ENCODE peak calls at places on chromosomes 6 and 20, in nine cellular contexts. One of them, this sample, is unnamed.

GRCh38 chr6:107125771-107126170 is 10.5 kb upstream of the BEND3 start:
- DNase-seq in HEK293T: no peak
- DNase-seq in fibroblast of pulmonary artery: no peak
- DNase-seq in GM04503: no peak
- DNase-seq in naive B cell: no peak
- DNase-seq in neuronal stem cell: no peak
- DNase-seq in ecto neural progenitor cell: no peak
- DNase-seq in T follicular helper cell: no peak
- DNase-seq in heart right ventricle: no peak
- DNase-seq in this sample: no peak

GRCh38 chr6:107543088-107543487 is 53.2 kb downstream of the SOBP start:
- DNase-seq in HEK293T: no peak
- DNase-seq in fibroblast of pulmonary artery: no peak
- DNase-seq in GM04503: no peak
- DNase-seq in naive B cell: no peak
- DNase-seq in neuronal stem cell: no peak
- DNase-seq in ecto neural progenitor cell: no peak
- DNase-seq in T follicular helper cell: no peak
- DNase-seq in heart right ventricle: peak
- DNase-seq in this sample: no peak

GRCh38 chr6:35294308-35294945 is 3.2 kb upstream of the DEF6 start:
- DNase-seq in HEK293T: peak
- DNase-seq in fibroblast of pulmonary artery: peak
- DNase-seq in GM04503: no peak
- DNase-seq in naive B cell: peak
- DNase-seq in neuronal stem cell: peak
- DNase-seq in ecto neural progenitor cell: no peak
- DNase-seq in T follicular helper cell: peak
- DNase-seq in heart right ventricle: no peak
- DNase-seq in this sample: peak

GRCh38 chr6:47701374-47701773 is 3.0 kb downstream of the ADGRF4 start:
- DNase-seq in HEK293T: no peak
- DNase-seq in fibroblast of pulmonary artery: no peak
- DNase-seq in GM04503: no peak
- DNase-seq in naive B cell: no peak
- DNase-seq in neuronal stem cell: no peak
- DNase-seq in ecto neural progenitor cell: no peak
- DNase-seq in T follicular helper cell: no peak
- DNase-seq in heart right ventricle: no peak
- DNase-seq in this sample: no peak

GRCh38 chr20:309306-309840 is 12.0 kb downstream of the ZCCHC3 start:
- DNase-seq in HEK293T: no peak
- DNase-seq in fibroblast of pulmonary artery: peak
- DNase-seq in GM04503: no peak
- DNase-seq in naive B cell: no peak
- DNase-seq in neuronal stem cell: no peak
- DNase-seq in ecto neural progenitor cell: no peak
- DNase-seq in T follicular helper cell: no peak
- DNase-seq in heart right ventricle: no peak
- DNase-seq in this sample: no peak

GRCh38 chr6:73579851-73580246 is 59.0 kb upstream of the EEF1A1 start:
- DNase-seq in HEK293T: peak
- DNase-seq in fibroblast of pulmonary artery: peak
- DNase-seq in GM04503: peak
- DNase-seq in naive B cell: no peak
- DNase-seq in neuronal stem cell: peak
- DNase-seq in ecto neural progenitor cell: no peak
- DNase-seq in T follicular helper cell: no peak
- DNase-seq in heart right ventricle: no peak
- DNase-seq in this sample: no peak

GRCh38 chr6:92110390-92110789 is 1309.0 kb downstream of the EPHA7 start:
- DNase-seq in HEK293T: no peak
- DNase-seq in fibroblast of pulmonary artery: no peak
- DNase-seq in GM04503: no peak
- DNase-seq in naive B cell: no peak
- DNase-seq in neuronal stem cell: no peak
- DNase-seq in ecto neural progenitor cell: no peak
- DNase-seq in T follicular helper cell: no peak
- DNase-seq in heart right ventricle: no peak
- DNase-seq in this sample: no peak

GRCh38 chr6:21305827-21306469 is 287.6 kb upstream of the SOX4 start:
- DNase-seq in HEK293T: no peak
- DNase-seq in fibroblast of pulmonary artery: peak
- DNase-seq in GM04503: peak
- DNase-seq in naive B cell: no peak
- DNase-seq in neuronal stem cell: no peak
- DNase-seq in ecto neural progenitor cell: no peak
- DNase-seq in T follicular helper cell: no peak
- DNase-seq in heart right ventricle: no peak
- DNase-seq in this sample: no peak

GRCh38 chr6:169957351-169957963 is 206.0 kb downstream of the ERMARD start:
- DNase-seq in HEK293T: no peak
- DNase-seq in fibroblast of pulmonary artery: no peak
- DNase-seq in GM04503: no peak
- DNase-seq in naive B cell: no peak
- DNase-seq in neuronal stem cell: no peak
- DNase-seq in ecto neural progenitor cell: peak
- DNase-seq in T follicular helper cell: no peak
- DNase-seq in heart right ventricle: peak
- DNase-seq in this sample: no peak

GRCh38 chr6:90715093-90715655 is 128.3 kb upstream of the MAP3K7 start:
- DNase-seq in HEK293T: no peak
- DNase-seq in fibroblast of pulmonary artery: peak
- DNase-seq in GM04503: no peak
- DNase-seq in naive B cell: no peak
- DNase-seq in neuronal stem cell: no peak
- DNase-seq in ecto neural progenitor cell: no peak
- DNase-seq in T follicular helper cell: no peak
- DNase-seq in heart right ventricle: no peak
- DNase-seq in this sample: no peak

GRCh38 chr6:72422126-72422680 is 199.7 kb upstream of the KCNQ5 start:
- DNase-seq in HEK293T: no peak
- DNase-seq in fibroblast of pulmonary artery: no peak
- DNase-seq in GM04503: peak
- DNase-seq in naive B cell: no peak
- DNase-seq in neuronal stem cell: no peak
- DNase-seq in ecto neural progenitor cell: no peak
- DNase-seq in T follicular helper cell: no peak
- DNase-seq in heart right ventricle: no peak
- DNase-seq in this sample: no peak

GRCh38 chr6:14228571-14228970 is 111.0 kb downstream of the CD83 start:
- DNase-seq in HEK293T: no peak
- DNase-seq in fibroblast of pulmonary artery: peak
- DNase-seq in GM04503: peak
- DNase-seq in naive B cell: no peak
- DNase-seq in neuronal stem cell: no peak
- DNase-seq in ecto neural progenitor cell: no peak
- DNase-seq in T follicular helper cell: no peak
- DNase-seq in heart right ventricle: no peak
- DNase-seq in this sample: no peak

GRCh38 chr6:148628251-148628650 is 118.6 kb upstream of the UST start:
- DNase-seq in HEK293T: no peak
- DNase-seq in fibroblast of pulmonary artery: no peak
- DNase-seq in GM04503: no peak
- DNase-seq in naive B cell: no peak
- DNase-seq in neuronal stem cell: no peak
- DNase-seq in ecto neural progenitor cell: no peak
- DNase-seq in T follicular helper cell: no peak
- DNase-seq in heart right ventricle: no peak
- DNase-seq in this sample: no peak

GRCh38 chr6:142985286-142985685 is 40.3 kb upstream of the HIVEP2 start:
- DNase-seq in HEK293T: no peak
- DNase-seq in fibroblast of pulmonary artery: peak
- DNase-seq in GM04503: no peak
- DNase-seq in naive B cell: no peak
- DNase-seq in neuronal stem cell: no peak
- DNase-seq in ecto neural progenitor cell: no peak
- DNase-seq in T follicular helper cell: no peak
- DNase-seq in heart right ventricle: no peak
- DNase-seq in this sample: no peak

GRCh38 chr6:7750183-7750582 is 24.3 kb downstream of the BMP6 start:
- DNase-seq in HEK293T: no peak
- DNase-seq in fibroblast of pulmonary artery: no peak
- DNase-seq in GM04503: no peak
- DNase-seq in naive B cell: no peak
- DNase-seq in neuronal stem cell: no peak
- DNase-seq in ecto neural progenitor cell: no peak
- DNase-seq in T follicular helper cell: no peak
- DNase-seq in heart right ventricle: no peak
- DNase-seq in this sample: no peak

GRCh38 chr6:79617521-79617941 is 13.6 kb upstream of the SH3BGRL2 start:
- DNase-seq in HEK293T: no peak
- DNase-seq in fibroblast of pulmonary artery: no peak
- DNase-seq in GM04503: no peak
- DNase-seq in naive B cell: no peak
- DNase-seq in neuronal stem cell: no peak
- DNase-seq in ecto neural progenitor cell: no peak
- DNase-seq in T follicular helper cell: no peak
- DNase-seq in heart right ventricle: no peak
- DNase-seq in this sample: no peak

GRCh38 chr6:1838604-1839003 is 228.9 kb downstream of the FOXC1 start:
- DNase-seq in HEK293T: no peak
- DNase-seq in fibroblast of pulmonary artery: peak
- DNase-seq in GM04503: no peak
- DNase-seq in naive B cell: no peak
- DNase-seq in neuronal stem cell: no peak
- DNase-seq in ecto neural progenitor cell: no peak
- DNase-seq in T follicular helper cell: no peak
- DNase-seq in heart right ventricle: no peak
- DNase-seq in this sample: no peak

GRCh38 chr6:81242634-81243033 is 509.8 kb downstream of the TENT5A start:
- DNase-seq in HEK293T: no peak
- DNase-seq in fibroblast of pulmonary artery: no peak
- DNase-seq in GM04503: no peak
- DNase-seq in naive B cell: no peak
- DNase-seq in neuronal stem cell: no peak
- DNase-seq in ecto neural progenitor cell: no peak
- DNase-seq in T follicular helper cell: no peak
- DNase-seq in heart right ventricle: no peak
- DNase-seq in this sample: no peak

GRCh38 chr6:112118034-112118433 is 30.6 kb downstream of the FAM229B start:
- DNase-seq in HEK293T: no peak
- DNase-seq in fibroblast of pulmonary artery: no peak
- DNase-seq in GM04503: no peak
- DNase-seq in naive B cell: no peak
- DNase-seq in neuronal stem cell: no peak
- DNase-seq in ecto neural progenitor cell: no peak
- DNase-seq in T follicular helper cell: no peak
- DNase-seq in heart right ventricle: no peak
- DNase-seq in this sample: no peak

GRCh38 chr20:64224344-64225165 is 31.0 kb upstream of the PCMTD2 start:
- DNase-seq in HEK293T: no peak
- DNase-seq in fibroblast of pulmonary artery: peak
- DNase-seq in GM04503: peak
- DNase-seq in naive B cell: no peak
- DNase-seq in neuronal stem cell: no peak
- DNase-seq in ecto neural progenitor cell: no peak
- DNase-seq in T follicular helper cell: no peak
- DNase-seq in heart right ventricle: no peak
- DNase-seq in this sample: no peak

GRCh38 chr6:92496527-92496926 is 922.8 kb downstream of the EPHA7 start:
- DNase-seq in HEK293T: no peak
- DNase-seq in fibroblast of pulmonary artery: no peak
- DNase-seq in GM04503: no peak
- DNase-seq in naive B cell: no peak
- DNase-seq in neuronal stem cell: no peak
- DNase-seq in ecto neural progenitor cell: no peak
- DNase-seq in T follicular helper cell: no peak
- DNase-seq in heart right ventricle: no peak
- DNase-seq in this sample: no peak

GRCh38 chr6:158070513-158070912 is 88.8 kb downstream of the SYNJ2 start:
- DNase-seq in HEK293T: no peak
- DNase-seq in fibroblast of pulmonary artery: no peak
- DNase-seq in GM04503: no peak
- DNase-seq in naive B cell: no peak
- DNase-seq in neuronal stem cell: no peak
- DNase-seq in ecto neural progenitor cell: no peak
- DNase-seq in T follicular helper cell: no peak
- DNase-seq in heart right ventricle: no peak
- DNase-seq in this sample: no peak

GRCh38 chr6:108156180-108156937 is 9.5 kb upstream of the NR2E1 start:
- DNase-seq in HEK293T: no peak
- DNase-seq in fibroblast of pulmonary artery: no peak
- DNase-seq in GM04503: no peak
- DNase-seq in naive B cell: no peak
- DNase-seq in neuronal stem cell: no peak
- DNase-seq in ecto neural progenitor cell: peak
- DNase-seq in T follicular helper cell: no peak
- DNase-seq in heart right ventricle: no peak
- DNase-seq in this sample: no peak

GRCh38 chr6:75205776-75206334 is at the start of gene COL12A1:
- DNase-seq in HEK293T: peak
- DNase-seq in fibroblast of pulmonary artery: peak
- DNase-seq in GM04503: peak
- DNase-seq in naive B cell: no peak
- DNase-seq in neuronal stem cell: peak
- DNase-seq in ecto neural progenitor cell: peak
- DNase-seq in T follicular helper cell: no peak
- DNase-seq in heart right ventricle: peak
- DNase-seq in this sample: no peak

GRCh38 chr20:61967300-61967699 is 98.4 kb downstream of the TAF4 start:
- DNase-seq in HEK293T: no peak
- DNase-seq in fibroblast of pulmonary artery: no peak
- DNase-seq in GM04503: no peak
- DNase-seq in naive B cell: no peak
- DNase-seq in neuronal stem cell: no peak
- DNase-seq in ecto neural progenitor cell: no peak
- DNase-seq in T follicular helper cell: no peak
- DNase-seq in heart right ventricle: no peak
- DNase-seq in this sample: no peak

This sample was measured in T-helper 22 cell.